ENCODE peak calls at places on chromosomes 6 and 20, in seven cellular contexts. K is aorta; R is A549; V is mammary epithelial cell; B is psoas muscle; A is CD4-positive, alpha-beta T cell; M is stimulated activated CD8-positive, alpha-beta memory T cell treated with anti-CD3 and anti-CD28 coated beads, Interleukin-15, amount 100 ng/mL, for 1 hour. O is an unnamed sample.

GRCh38 chr6:125307150-125307838 is 5.5 kb upstream of the HDDC2 start:
- DNase-seq in M (no peak), B (no peak), R (no peak), K (no peak), A (no peak), V (peak), O (no peak)

GRCh38 chr6:11414564-11414963 is 123.0 kb upstream of the TMEM170B start:
- DNase-seq in V (peak), M (no peak), B (no peak), K (no peak), R (no peak), A (peak), O (no peak)

GRCh38 chr20:32582659-32583580 is 2.2 kb downstream of the NOL4L start:
- DNase-seq in V (no peak), A (no peak), K (no peak), M (no peak), B (no peak), R (no peak), O (no peak)

GRCh38 chr20:40009542-40009941 is 679.5 kb downstream of the MAFB start:
- DNase-seq in B (no peak), A (no peak), R (no peak), V (peak), K (no peak), M (no peak), O (no peak)

GRCh38 chr6:153063936-153064335 is 61.4 kb upstream of the MTRF1L start:
- DNase-seq in M (no peak), B (no peak), R (no peak), K (no peak), A (no peak), V (no peak), O (no peak)

GRCh38 chr6:22632561-22632960 is 63.2 kb downstream of the HDGFL1 start:
- DNase-seq in V (no peak), A (no peak), B (no peak), R (no peak), K (no peak), M (no peak), O (no peak)

GRCh38 chr6:164640946-164641345 is 668.5 kb downstream of the C6orf118 start:
- DNase-seq in K (no peak), M (no peak), R (no peak), A (no peak), B (no peak), V (no peak), O (no peak)

GRCh38 chr6:69005194-69005593 is 370.1 kb downstream of the ADGRB3 start:
- DNase-seq in V (no peak), B (no peak), M (no peak), R (no peak), K (no peak), A (no peak), O (no peak)

GRCh38 chr6:3260296-3260695 is 1.5 kb downstream of the PSMG4 start:
- DNase-seq in M (no peak), A (no peak), V (no peak), B (no peak), K (peak), R (no peak), O (no peak)

GRCh38 chr6:104558746-104559145 is 301.0 kb downstream of the HACE1 start:
- DNase-seq in A (no peak), K (no peak), M (no peak), V (no peak), B (no peak), R (no peak), O (no peak)

GRCh38 chr6:28907394-28907793 is 16.4 kb downstream of the TRIM27 start:
- DNase-seq in A (no peak), V (peak), B (no peak), R (no peak), M (no peak), K (peak), O (no peak)

GRCh38 chr20:1478566-1478965 is 11.9 kb upstream of the NSFL1C start:
- DNase-seq in B (no peak), R (peak), M (no peak), K (no peak), A (no peak), V (peak), O (no peak)

GRCh38 chr6:30325873-30326445 is 768 bp upstream of the TRIM39 start:
- DNase-seq in R (peak), B (peak), A (no peak), K (peak), V (peak), M (peak), O (no peak)

GRCh38 chr6:21902766-21903165 is 309.2 kb downstream of the SOX4 start:
- DNase-seq in R (no peak), B (no peak), M (no peak), V (no peak), A (no peak), K (no peak), O (no peak)

GRCh38 chr6:138620630-138621029 is 121.3 kb upstream of the NHSL1 start:
- DNase-seq in M (no peak), K (no peak), B (no peak), R (no peak), V (no peak), A (no peak), O (no peak)

GRCh38 chr6:133768656-133769295 is 120.1 kb upstream of the TCF21 start:
- DNase-seq in V (peak), R (no peak), M (no peak), K (no peak), A (no peak), B (peak), O (no peak)

GRCh38 chr6:42336431-42336830 is 115.3 kb downstream of the TRERF1 start:
- DNase-seq in V (no peak), R (no peak), B (no peak), M (no peak), A (no peak), K (no peak), O (no peak)

GRCh38 chr6:2733324-2733723 is 17.4 kb downstream of the MYLK4 start:
- DNase-seq in V (no peak), B (peak), R (no peak), A (no peak), K (peak), M (no peak), O (peak)

GRCh38 chr6:135008072-135008940 is 46.3 kb downstream of the HBS1L start:
- DNase-seq in V (no peak), M (no peak), A (no peak), R (no peak), B (no peak), K (no peak), O (no peak)

GRCh38 chr6:113381957-113382356 is 475.2 kb upstream of the MARCKS start:
- DNase-seq in M (no peak), B (no peak), R (no peak), A (no peak), V (no peak), K (peak), O (no peak)

GRCh38 chr6:41780623-41781301 is at the start of gene PRICKLE4:
- DNase-seq in A (no peak), V (no peak), M (no peak), K (peak), B (peak), R (peak), O (peak)

GRCh38 chr6:113824411-113824810 is 32.7 kb upstream of the MARCKS start:
- DNase-seq in B (no peak), A (no peak), R (no peak), K (no peak), V (peak), M (no peak), O (no peak)

GRCh38 chr6:42771741-42772100 is 10.1 kb upstream of the BICRAL start:
- DNase-seq in V (no peak), A (peak), B (no peak), R (no peak), K (no peak), M (no peak), O (no peak)

GRCh38 chr20:19000071-19000470 is 186.5 kb downstream of the SCP2D1 start:
- DNase-seq in K (no peak), B (no peak), R (no peak), V (no peak), A (no peak), M (no peak), O (no peak)

GRCh38 chr6:161414180-161414579 is 140.3 kb upstream of the AGPAT4 start:
- DNase-seq in V (no peak), K (no peak), B (no peak), R (no peak), M (no peak), A (no peak), O (no peak)

GRCh38 chr20:47440857-47441773 is 60.6 kb upstream of the NCOA3 start:
- DNase-seq in A (no peak), M (no peak), R (peak), B (no peak), V (no peak), K (peak), O (no peak)

GRCh38 chr6:127959869-127960268 is 59.0 kb upstream of the THEMIS start:
- DNase-seq in R (no peak), B (no peak), A (no peak), K (no peak), V (no peak), M (no peak), O (no peak)

GRCh38 chr6:39080246-39080875 is 31.8 kb downstream of the GLP1R start:
- DNase-seq in M (no peak), B (no peak), V (no peak), R (no peak), K (no peak), A (no peak), O (no peak)

GRCh38 chr6:33590531-33591198 is 10.6 kb upstream of the BAK1 start:
- DNase-seq in K (no peak), A (no peak), R (peak), B (no peak), V (peak), M (no peak), O (no peak)

GRCh38 chr6:42783876-42784738 is 2.3 kb downstream of the BICRAL start:
- DNase-seq in B (no peak), K (no peak), V (no peak), A (no peak), M (no peak), R (no peak), O (no peak)

GRCh38 chr20:23403721-23404120 is 17.6 kb downstream of the NAPB start:
- DNase-seq in K (no peak), A (no peak), V (no peak), B (no peak), R (no peak), M (no peak), O (no peak)

GRCh38 chr20:3282271-3283221 is 43.6 kb upstream of the SLC4A11 start:
- DNase-seq in V (no peak), A (no peak), B (no peak), K (no peak), M (no peak), R (no peak), O (no peak)

GRCh38 chr6:44534291-44534690 is 146.8 kb downstream of the CDC5L start:
- DNase-seq in B (no peak), V (no peak), K (no peak), R (no peak), M (no peak), A (no peak), O (no peak)

GRCh38 chr6:92945799-92946198 is 473.6 kb downstream of the EPHA7 start:
- DNase-seq in K (no peak), V (peak), B (no peak), R (no peak), M (no peak), A (no peak), O (no peak)

GRCh38 chr6:20565291-20565690 is 31.0 kb downstream of the CDKAL1 start:
- DNase-seq in M (no peak), B (no peak), A (no peak), R (no peak), V (no peak), K (no peak), O (no peak)